ENCODE peak calls at places on chromosomes 2 and 18, in four cellular contexts. One of them, this sample, is unnamed. For H3K4me1, the result is how much of the 10 kb centered on the place peaks cover.

GRCh38 chr18:22136395-22136794 is 33.0 kb upstream of the GATA6 start:
- DNase-seq in ovary: no peak
- DNase-seq in endodermal cell: no peak
- DNase-seq in adrenal gland: no peak
- DNase-seq in this sample: no peak

GRCh38 chr18:7467708-7468466 is 99.2 kb upstream of the PTPRM start:
- DNase-seq in ovary: no peak
- DNase-seq in endodermal cell: no peak
- DNase-seq in adrenal gland: no peak
- DNase-seq in this sample: no peak

GRCh38 chr18:61544178-61544577 is 210.9 kb downstream of the CDH20 start:
- DNase-seq in ovary: no peak
- DNase-seq in endodermal cell: no peak
- DNase-seq in adrenal gland: peak
- DNase-seq in this sample: no peak

GRCh38 chr2:74374509-74375205 is 5.5 kb downstream of the DCTN1 start:
- DNase-seq in ovary: no peak
- DNase-seq in endodermal cell: peak
- DNase-seq in adrenal gland: peak
- DNase-seq in this sample: peak

GRCh38 chr2:27427863-27428212 is 593 bp upstream of the NRBP1 start:
- DNase-seq in ovary: no peak
- DNase-seq in endodermal cell: no peak
- DNase-seq in adrenal gland: no peak
- DNase-seq in this sample: no peak

GRCh38 chr18:77114564-77115391 is 17.8 kb downstream of the MBP start:
- DNase-seq in ovary: peak
- DNase-seq in endodermal cell: peak
- DNase-seq in adrenal gland: peak
- DNase-seq in this sample: peak

GRCh38 chr2:31253344-31254155 is 19.6 kb downstream of the EHD3 start:
- DNase-seq in ovary: no peak
- DNase-seq in endodermal cell: peak
- DNase-seq in adrenal gland: no peak
- DNase-seq in this sample: no peak

GRCh38 chr2:203870481-203870880 is 2.9 kb downstream of the CTLA4 start:
- DNase-seq in ovary: no peak
- DNase-seq in endodermal cell: no peak
- DNase-seq in adrenal gland: no peak
- DNase-seq in this sample: no peak

GRCh38 chr2:6254446-6254845 is 562.3 kb downstream of the SOX11 start:
- DNase-seq in ovary: no peak
- DNase-seq in endodermal cell: no peak
- DNase-seq in adrenal gland: no peak
- DNase-seq in this sample: no peak

GRCh38 chr2:119283873-119284331 is 60.3 kb downstream of the STEAP3 start:
- DNase-seq in ovary: no peak
- DNase-seq in endodermal cell: peak
- DNase-seq in adrenal gland: peak
- DNase-seq in this sample: peak

GRCh38 chr2:189347540-189347939 is 93.7 kb upstream of the WDR75 start:
- DNase-seq in ovary: peak
- DNase-seq in endodermal cell: no peak
- DNase-seq in adrenal gland: peak
- DNase-seq in this sample: no peak

GRCh38 chr2:23330214-23330613 is 54.8 kb upstream of the KLHL29 start:
- DNase-seq in ovary: no peak
- DNase-seq in endodermal cell: peak
- DNase-seq in adrenal gland: no peak
- DNase-seq in this sample: no peak

GRCh38 chr2:174666312-174666711 is 68.7 kb upstream of the WIPF1 start:
- DNase-seq in ovary: no peak
- DNase-seq in endodermal cell: no peak
- DNase-seq in adrenal gland: no peak
- DNase-seq in this sample: no peak

GRCh38 chr2:174669321-174669720 is 71.7 kb upstream of the WIPF1 start:
- DNase-seq in ovary: no peak
- DNase-seq in endodermal cell: no peak
- DNase-seq in adrenal gland: no peak
- DNase-seq in this sample: no peak

GRCh38 chr2:174666786-174667369 is 69.3 kb upstream of the WIPF1 start:
- DNase-seq in ovary: no peak
- DNase-seq in endodermal cell: no peak
- DNase-seq in adrenal gland: no peak
- DNase-seq in this sample: no peak

GRCh38 chr2:174668075-174668474 is 70.5 kb upstream of the WIPF1 start:
- DNase-seq in ovary: no peak
- DNase-seq in endodermal cell: no peak
- DNase-seq in adrenal gland: no peak
- DNase-seq in this sample: no peak

GRCh38 chr2:174667461-174667860 is 69.9 kb upstream of the WIPF1 start:
- DNase-seq in ovary: no peak
- DNase-seq in endodermal cell: peak
- DNase-seq in adrenal gland: no peak
- DNase-seq in this sample: no peak
- H3K4me1 ChIP-seq in ovary: under half
- H3K4me1 ChIP-seq in endodermal cell: under half
- H3K4me1 ChIP-seq in adrenal gland: under half
- H3K4me1 ChIP-seq in this sample: half or more

DNA sequence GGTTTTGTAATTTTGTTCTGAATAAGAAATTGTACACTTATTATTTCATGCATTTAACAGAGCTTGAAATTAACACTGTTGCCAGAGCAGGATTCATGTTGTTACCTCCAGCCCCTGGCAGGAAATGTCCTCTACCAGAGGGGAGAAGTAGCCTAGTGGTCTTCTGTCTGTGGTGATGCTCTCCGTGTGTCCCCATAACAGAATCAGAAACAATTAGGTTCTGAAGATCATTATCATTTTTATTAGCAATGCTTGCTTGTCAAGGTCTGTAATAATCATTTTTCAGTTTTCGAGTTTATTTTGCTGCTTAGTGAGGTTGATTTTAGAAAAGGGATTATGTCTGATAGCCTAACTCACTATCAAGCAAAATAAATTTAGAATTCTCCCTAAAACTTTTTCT is 116.6 kb upstream of the CNTNAP5 start:
- DNase-seq in ovary: no peak
- DNase-seq in endodermal cell: no peak
- DNase-seq in adrenal gland: no peak
- DNase-seq in this sample: no peak
- H3K27ac ChIP-seq in ovary: no peak
- H3K27ac ChIP-seq in endodermal cell: no peak
- H3K27ac ChIP-seq in adrenal gland: no peak
- H3K27ac ChIP-seq in this sample: no peak

GRCh38 chr2:173161516-173161915 is 85.9 kb downstream of the MAP3K20 start:
- DNase-seq in ovary: no peak
- DNase-seq in endodermal cell: no peak
- DNase-seq in adrenal gland: no peak
- DNase-seq in this sample: no peak
- H3K4me1 ChIP-seq in ovary: under half
- H3K4me1 ChIP-seq in endodermal cell: under half
- H3K4me1 ChIP-seq in adrenal gland: under half
- H3K4me1 ChIP-seq in this sample: half or more

GRCh38 chr2:226783885-226784284 is 15.7 kb downstream of the IRS1 start:
- DNase-seq in ovary: no peak
- DNase-seq in endodermal cell: no peak
- DNase-seq in adrenal gland: no peak
- DNase-seq in this sample: no peak
- H3K27ac ChIP-seq in ovary: no peak
- H3K27ac ChIP-seq in endodermal cell: no peak
- H3K27ac ChIP-seq in adrenal gland: no peak
- H3K27ac ChIP-seq in this sample: no peak

GRCh38 chr2:101351207-101351606 is 36.1 kb downstream of the CREG2 start:
- DNase-seq in ovary: no peak
- DNase-seq in endodermal cell: no peak
- DNase-seq in adrenal gland: no peak
- DNase-seq in this sample: no peak
- H3K4me1 ChIP-seq in ovary: under half
- H3K4me1 ChIP-seq in endodermal cell: under half
- H3K4me1 ChIP-seq in adrenal gland: under half
- H3K4me1 ChIP-seq in this sample: under half

GRCh38 chr2:231686192-231687100 is 21.9 kb upstream of the PTMA start:
- DNase-seq in ovary: no peak
- DNase-seq in endodermal cell: no peak
- DNase-seq in adrenal gland: no peak
- DNase-seq in this sample: no peak
- H3K27ac ChIP-seq in ovary: no peak
- H3K27ac ChIP-seq in endodermal cell: no peak
- H3K27ac ChIP-seq in adrenal gland: no peak
- H3K27ac ChIP-seq in this sample: no peak

GRCh38 chr2:152471499-152471898 is 136.5 kb downstream of the FMNL2 start:
- DNase-seq in ovary: no peak
- DNase-seq in endodermal cell: no peak
- DNase-seq in adrenal gland: no peak
- DNase-seq in this sample: no peak
- H3K4me1 ChIP-seq in ovary: under half
- H3K4me1 ChIP-seq in endodermal cell: under half
- H3K4me1 ChIP-seq in adrenal gland: under half
- H3K4me1 ChIP-seq in this sample: half or more

DNA sequence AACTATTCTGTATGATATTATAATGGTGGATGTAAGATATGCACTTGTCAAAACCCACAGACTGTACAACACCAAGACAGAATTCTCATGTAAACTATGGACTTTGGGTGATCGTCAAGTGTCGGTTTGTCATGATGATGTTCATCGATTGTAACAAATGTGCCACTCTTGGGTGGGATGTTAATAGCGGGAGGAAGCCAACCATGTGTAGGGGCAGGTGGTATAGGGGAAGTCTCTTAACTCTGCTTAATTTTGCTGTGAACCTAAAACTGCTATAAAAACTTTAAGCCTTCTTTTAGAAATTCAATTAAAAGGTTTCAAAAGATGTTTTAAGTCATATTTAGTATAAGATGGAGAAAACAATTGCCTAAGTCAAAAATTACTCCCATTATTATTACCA is 139.0 kb downstream of the ANKRD44 start:
- DNase-seq in ovary: no peak
- DNase-seq in endodermal cell: no peak
- DNase-seq in adrenal gland: no peak
- DNase-seq in this sample: no peak
- H3K27ac ChIP-seq in ovary: no peak
- H3K27ac ChIP-seq in endodermal cell: no peak
- H3K27ac ChIP-seq in adrenal gland: no peak
- H3K27ac ChIP-seq in this sample: no peak

DNA sequence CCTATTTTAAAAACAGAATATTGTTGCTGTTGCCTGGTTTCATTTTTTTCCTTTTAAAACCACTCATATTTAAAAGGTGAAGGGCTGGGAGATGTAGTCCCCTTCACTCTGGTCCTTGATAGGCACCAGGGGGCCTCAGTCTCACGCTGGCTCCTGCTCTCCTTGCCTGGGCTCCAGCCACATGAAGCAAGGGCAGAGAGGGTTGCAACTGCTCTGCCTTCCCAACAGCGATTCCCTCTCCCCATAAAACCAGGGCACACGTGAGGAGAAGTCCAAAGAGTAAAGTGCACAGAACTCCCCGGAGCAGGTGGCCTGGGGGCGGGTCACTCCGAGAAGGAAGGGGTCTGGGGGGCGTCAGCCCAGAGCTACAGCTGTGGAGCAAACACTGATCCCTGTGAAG is 12.8 kb downstream of the TMEM127 start:
- DNase-seq in ovary: no peak
- DNase-seq in endodermal cell: no peak
- DNase-seq in adrenal gland: no peak
- DNase-seq in this sample: no peak
- H3K4me1 ChIP-seq in ovary: under half
- H3K4me1 ChIP-seq in endodermal cell: under half
- H3K4me1 ChIP-seq in adrenal gland: half or more
- H3K4me1 ChIP-seq in this sample: half or more

This sample was measured in heart right ventricle.